ENCODE peak calls at places on chromosomes 4 and X, in six cellular contexts. P is AG08395; B is activated CD4-positive, alpha-beta T cell treated with anti-CD3 and anti-CD28 coated beads for 36 hours; A is activated naive CD8-positive, alpha-beta T cell treated with anti-CD3 and anti-CD28 coated beads for 36 hours; G is central memory CD4-positive, alpha-beta T cell; Y is NCI-H748 treated with DMSO at 0.1 percent for 48 hours. C is an unnamed sample.

GRCh38 chr4:72582853-72583252 is 13.8 kb upstream of the ADAMTS3 start:
- DNase-seq in P (no peak), B (no peak), A (no peak), G (no peak), Y (no peak), C (no peak)

GRCh38 chr4:183352546-183352945 is 30.3 kb upstream of the CLDN24 start:
- DNase-seq in P (no peak), B (no peak), A (no peak), G (no peak), Y (no peak), C (no peak)

GRCh38 chr4:140363051-140363450 is 10.4 kb upstream of the SCOC start:
- DNase-seq in P (no peak), B (no peak), A (no peak), G (no peak), Y (no peak), C (no peak)

GRCh38 chr4:80425701-80426100 is 90.2 kb downstream of the CFAP299 start:
- DNase-seq in P (no peak), B (no peak), A (no peak), G (no peak), Y (no peak), C (no peak)

GRCh38 chr4:85113706-85114105 is 147.2 kb upstream of the WDFY3 start:
- DNase-seq in P (no peak), B (no peak), A (no peak), G (no peak), Y (no peak), C (no peak)

GRCh38 chrX:132375941-132376340 is 112.9 kb downstream of the MBNL3 start:
- DNase-seq in P (no peak), B (no peak), A (no peak), G (no peak), Y (no peak), C (no peak)

GRCh38 chr4:123120473-123120872 is 198.1 kb upstream of the NUDT6 start:
- DNase-seq in P (no peak), B (no peak), A (no peak), G (no peak), Y (no peak), C (no peak)

GRCh38 chr4:147866532-147867271 is 134.8 kb downstream of the ARHGAP10 start:
- DNase-seq in P (peak), B (peak), A (peak), G (peak), Y (peak), C (peak)

GRCh38 chr4:176207839-176208238 is 12.5 kb upstream of the SPATA4 start:
- DNase-seq in P (no peak), B (no peak), A (no peak), G (no peak), Y (no peak), C (no peak)

GRCh38 chr4:186826866-186827541 is 103.3 kb upstream of the FAT1 start:
- DNase-seq in P (no peak), B (no peak), A (no peak), G (no peak), Y (no peak), C (no peak)

GRCh38 chrX:132488819-132489255 is at the start of gene MBNL3:
- DNase-seq in P (no peak), B (peak), A (peak), G (peak), Y (peak), C (peak)

GRCh38 chr4:81518762-81519427 is 47.2 kb upstream of the RASGEF1B start:
- DNase-seq in P (no peak), B (no peak), A (no peak), G (no peak), Y (no peak), C (no peak)

GRCh38 chrX:152929898-152930297 is 32.0 kb downstream of the ZNF185 start:
- DNase-seq in P (no peak), B (no peak), A (no peak), G (no peak), Y (no peak), C (no peak)

GRCh38 chrX:30533261-30533660 is 44.3 kb downstream of the TASL start:
- DNase-seq in P (no peak), B (no peak), A (no peak), G (no peak), Y (no peak), C (no peak)

GRCh38 chr4:148376151-148376550 is 66.1 kb downstream of the NR3C2 start:
- DNase-seq in P (no peak), B (peak), A (no peak), G (peak), Y (no peak), C (no peak)

GRCh38 chr4:26372525-26373172 is 51.8 kb downstream of the RBPJ start:
- DNase-seq in P (peak), B (peak), A (peak), G (peak), Y (peak), C (peak)

GRCh38 chr4:188613976-188614375 is 474.7 kb downstream of the TRIML1 start:
- DNase-seq in P (no peak), B (no peak), A (no peak), G (no peak), Y (no peak), C (no peak)

GRCh38 chr4:76703123-76703490 is 194.8 kb downstream of the SOWAHB start:
- DNase-seq in P (no peak), B (no peak), A (no peak), G (no peak), Y (no peak), C (no peak)

GRCh38 chrX:19709812-19710518 is 177.4 kb downstream of the SH3KBP1 start:
- DNase-seq in P (peak), B (no peak), A (no peak), G (no peak), Y (no peak), C (no peak)

GRCh38 chrX:154714925-154715324 is 36.0 kb downstream of the GAB3 start:
- DNase-seq in P (peak), B (peak), A (no peak), G (peak), Y (peak), C (peak)

GRCh38 chrX:152641256-152641875 is 3.7 kb downstream of the GABRQ start:
- DNase-seq in P (no peak), B (no peak), A (no peak), G (no peak), Y (no peak), C (no peak)

GRCh38 chr4:141081921-141082381 is 51.3 kb downstream of the RNF150 start:
- DNase-seq in P (no peak), B (no peak), A (no peak), G (no peak), Y (peak), C (no peak)

GRCh38 chrX:69268637-69269036 is 103.4 kb upstream of the PJA1 start:
- DNase-seq in P (no peak), B (no peak), A (no peak), G (no peak), Y (no peak), C (no peak)

GRCh38 chr4:172919269-172919668 is 249.3 kb upstream of the GALNT7 start:
- DNase-seq in P (no peak), B (no peak), A (no peak), G (no peak), Y (no peak), C (no peak)

GRCh38 chrX:14352511-14352910 is 176.8 kb upstream of the GLRA2 start:
- DNase-seq in P (peak), B (no peak), A (no peak), G (no peak), Y (no peak), C (no peak)

GRCh38 chr4:85744950-85745349 is 270.0 kb downstream of the ARHGAP24 start:
- DNase-seq in P (no peak), B (no peak), A (no peak), G (no peak), Y (no peak), C (no peak)

GRCh38 chrX:40148439-40149285 is 50.9 kb upstream of the BCOR start:
- DNase-seq in P (no peak), B (no peak), A (no peak), G (no peak), Y (no peak), C (no peak)

GRCh38 chr4:140862182-140862442 is 105.9 kb upstream of the TBC1D9 start:
- DNase-seq in P (no peak), B (no peak), A (no peak), G (no peak), Y (no peak), C (no peak)

GRCh38 chr4:138113819-138114415 is 128.2 kb downstream of the SLC7A11 start:
- DNase-seq in P (peak), B (no peak), A (no peak), G (no peak), Y (no peak), C (no peak)

GRCh38 chr4:3376266-3376665 is 65.5 kb upstream of the HGFAC start:
- DNase-seq in P (no peak), B (no peak), A (no peak), G (no peak), Y (no peak), C (no peak)

GRCh38 chrX:19372170-19373033 is 28.7 kb downstream of the PDHA1 start:
- DNase-seq in P (peak), B (peak), A (peak), G (peak), Y (peak), C (peak)

GRCh38 chr4:76811604-76812412 is 86.1 kb downstream of the SOWAHB start:
- DNase-seq in P (peak), B (no peak), A (no peak), G (no peak), Y (no peak), C (no peak)

GRCh38 chr4:89048906-89049601 is 7.9 kb downstream of the FAM13A start:
- DNase-seq in P (no peak), B (no peak), A (no peak), G (no peak), Y (no peak), C (no peak)

GRCh38 chr4:54840992-54841768 is 183.4 kb downstream of the KIT start:
- DNase-seq in P (peak), B (peak), A (no peak), G (no peak), Y (no peak), C (no peak)

GRCh38 chr4:184237612-184238011 is 19.9 kb upstream of the ENPP6 start:
- DNase-seq in P (no peak), B (peak), A (peak), G (peak), Y (no peak), C (no peak)

GRCh38 chr4:133969202-133969873 is 232.3 kb downstream of the PABPC4L start:
- DNase-seq in P (no peak), B (no peak), A (no peak), G (no peak), Y (peak), C (no peak)

GRCh38 chrX:100745806-100746537 is 14.1 kb upstream of the SYTL4 start:
- DNase-seq in P (no peak), B (no peak), A (no peak), G (no peak), Y (no peak), C (no peak)

GRCh38 chr4:169270156-169270809 is 473 bp downstream of the SH3RF1 start:
- DNase-seq in P (peak), B (peak), A (peak), G (no peak), Y (no peak), C (peak)

GRCh38 chr4:33518852-33519251 is 2725.5 kb downstream of the ARAP2 start:
- DNase-seq in P (no peak), B (no peak), A (no peak), G (no peak), Y (no peak), C (no peak)

C was measured in NCI-H1436.